ENCODE peak calls at places on chromosomes 12 and 14, in six cellular contexts. One of them, this sample, is unnamed.

GRCh38 chr12:46303039-46303666 is 34.3 kb upstream of the SLC38A1 start:
- DNase-seq in naive thymus-derived CD4-positive, alpha-beta T cell: peak; percentile 40
- DNase-seq in HuH-7: no peak
- DNase-seq in HT1080: peak; percentile 5
- DNase-seq in HL-60: peak; percentile 61
- DNase-seq in CD4-positive, alpha-beta memory T cell: peak; percentile 52
- DNase-seq in this sample: peak; percentile 60

GRCh38 chr12:89333564-89334252 is 18.6 kb downstream of the DUSP6 start:
- DNase-seq in HL-60: peak; percentile 81
- DNase-seq in HuH-7: no peak
- DNase-seq in CD4-positive, alpha-beta memory T cell: no peak
- DNase-seq in naive thymus-derived CD4-positive, alpha-beta T cell: no peak
- DNase-seq in HT1080: peak; percentile 30
- DNase-seq in this sample: no peak

GRCh38 chr14:20328705-20329104 is 4.4 kb downstream of the CCNB1IP1 start:
- DNase-seq in HT1080: no peak
- DNase-seq in HL-60: no peak
- DNase-seq in naive thymus-derived CD4-positive, alpha-beta T cell: no peak
- DNase-seq in HuH-7: no peak
- DNase-seq in CD4-positive, alpha-beta memory T cell: no peak
- DNase-seq in this sample: no peak

GRCh38 chr12:111775205-111776193 is 8.8 kb downstream of the ALDH2 start:
- DNase-seq in naive thymus-derived CD4-positive, alpha-beta T cell: no peak
- DNase-seq in HuH-7: peak; percentile 75
- DNase-seq in HT1080: no peak
- DNase-seq in HL-60: peak; percentile 86
- DNase-seq in CD4-positive, alpha-beta memory T cell: no peak
- DNase-seq in this sample: no peak

GRCh38 chr12:60112778-60113177 is 516.9 kb downstream of the SLC16A7 start:
- DNase-seq in HT1080: peak; percentile 39
- DNase-seq in HuH-7: no peak
- DNase-seq in HL-60: no peak
- DNase-seq in CD4-positive, alpha-beta memory T cell: no peak
- DNase-seq in naive thymus-derived CD4-positive, alpha-beta T cell: no peak
- DNase-seq in this sample: no peak

GRCh38 chr12:130633771-130634170 is 82.3 kb downstream of the RIMBP2 start:
- DNase-seq in CD4-positive, alpha-beta memory T cell: no peak
- DNase-seq in naive thymus-derived CD4-positive, alpha-beta T cell: no peak
- DNase-seq in HuH-7: no peak
- DNase-seq in HL-60: no peak
- DNase-seq in HT1080: peak; percentile 34
- DNase-seq in this sample: no peak

GRCh38 chr12:93947486-93947885 is 200.9 kb upstream of the PLXNC1 start:
- DNase-seq in HuH-7: no peak
- DNase-seq in HT1080: no peak
- DNase-seq in naive thymus-derived CD4-positive, alpha-beta T cell: no peak
- DNase-seq in HL-60: no peak
- DNase-seq in CD4-positive, alpha-beta memory T cell: no peak
- DNase-seq in this sample: no peak

GRCh38 chr12:94082690-94083089 is 65.7 kb upstream of the PLXNC1 start:
- DNase-seq in HL-60: no peak
- DNase-seq in HT1080: no peak
- DNase-seq in naive thymus-derived CD4-positive, alpha-beta T cell: no peak
- DNase-seq in CD4-positive, alpha-beta memory T cell: no peak
- DNase-seq in HuH-7: no peak
- DNase-seq in this sample: no peak

GRCh38 chr12:10304161-10304574 is 3.5 kb upstream of the KLRD1 start:
- DNase-seq in HT1080: peak; percentile 30
- DNase-seq in HuH-7: no peak
- DNase-seq in CD4-positive, alpha-beta memory T cell: no peak
- DNase-seq in naive thymus-derived CD4-positive, alpha-beta T cell: no peak
- DNase-seq in HL-60: no peak
- DNase-seq in this sample: no peak

GRCh38 chr12:96258451-96258933 is 64.3 kb downstream of the ELK3 start:
- DNase-seq in HL-60: no peak
- DNase-seq in HuH-7: no peak
- DNase-seq in HT1080: peak; percentile 29
- DNase-seq in naive thymus-derived CD4-positive, alpha-beta T cell: no peak
- DNase-seq in CD4-positive, alpha-beta memory T cell: peak; percentile 69
- DNase-seq in this sample: peak; percentile 14

GRCh38 chr12:119198440-119198839 is 19.7 kb downstream of the HSPB8 start:
- DNase-seq in HuH-7: no peak
- DNase-seq in naive thymus-derived CD4-positive, alpha-beta T cell: no peak
- DNase-seq in HL-60: no peak
- DNase-seq in CD4-positive, alpha-beta memory T cell: no peak
- DNase-seq in HT1080: no peak
- DNase-seq in this sample: no peak

GRCh38 chr12:13941258-13942249 is 39.8 kb downstream of the GRIN2B start:
- DNase-seq in HT1080: peak; percentile 64
- DNase-seq in HuH-7: peak; percentile 41
- DNase-seq in naive thymus-derived CD4-positive, alpha-beta T cell: no peak
- DNase-seq in CD4-positive, alpha-beta memory T cell: no peak
- DNase-seq in HL-60: peak; percentile 2
- DNase-seq in this sample: no peak

GRCh38 chr14:104134061-104134965 is 4.1 kb upstream of the KIF26A start:
- DNase-seq in HuH-7: no peak
- DNase-seq in HT1080: no peak
- DNase-seq in HL-60: no peak
- DNase-seq in CD4-positive, alpha-beta memory T cell: no peak
- DNase-seq in naive thymus-derived CD4-positive, alpha-beta T cell: no peak
- DNase-seq in this sample: no peak

GRCh38 chr12:126389215-126389841 is 1324.1 kb downstream of the AACS start:
- DNase-seq in HL-60: no peak
- DNase-seq in CD4-positive, alpha-beta memory T cell: no peak
- DNase-seq in naive thymus-derived CD4-positive, alpha-beta T cell: no peak
- DNase-seq in HuH-7: no peak
- DNase-seq in HT1080: peak; percentile 76
- DNase-seq in this sample: no peak

GRCh38 chr14:24232645-24233537 is at the start of gene GMPR2:
- DNase-seq in CD4-positive, alpha-beta memory T cell: no peak
- DNase-seq in HL-60: no peak
- DNase-seq in naive thymus-derived CD4-positive, alpha-beta T cell: no peak
- DNase-seq in HuH-7: peak; percentile 54
- DNase-seq in HT1080: no peak
- DNase-seq in this sample: no peak

GRCh38 chr12:124655317-124656213 is 88.2 kb upstream of the NCOR2 start:
- DNase-seq in CD4-positive, alpha-beta memory T cell: no peak
- DNase-seq in HT1080: peak; percentile 62
- DNase-seq in HL-60: no peak
- DNase-seq in naive thymus-derived CD4-positive, alpha-beta T cell: no peak
- DNase-seq in HuH-7: no peak
- DNase-seq in this sample: no peak

GRCh38 chr14:33962016-33962415 is 11.1 kb upstream of the EGLN3 start:
- DNase-seq in HT1080: no peak
- DNase-seq in HuH-7: no peak
- DNase-seq in naive thymus-derived CD4-positive, alpha-beta T cell: no peak
- DNase-seq in HL-60: no peak
- DNase-seq in CD4-positive, alpha-beta memory T cell: no peak
- DNase-seq in this sample: no peak

GRCh38 chr14:58777541-58777979 is 139.8 kb downstream of the DACT1 start:
- DNase-seq in HL-60: no peak
- DNase-seq in HuH-7: no peak
- DNase-seq in naive thymus-derived CD4-positive, alpha-beta T cell: no peak
- DNase-seq in CD4-positive, alpha-beta memory T cell: no peak
- DNase-seq in HT1080: no peak
- DNase-seq in this sample: no peak

GRCh38 chr14:21215130-21215878 is 53.9 kb downstream of the HNRNPC start:
- DNase-seq in naive thymus-derived CD4-positive, alpha-beta T cell: no peak
- DNase-seq in HL-60: no peak
- DNase-seq in CD4-positive, alpha-beta memory T cell: no peak
- DNase-seq in HuH-7: no peak
- DNase-seq in HT1080: no peak
- DNase-seq in this sample: no peak

This sample was measured in CD4-positive, CD25-positive, alpha-beta regulatory T cell.